ENCODE peak calls at places on chromosomes 1 and 21, in five cellular contexts. One of them, this sample, is unnamed. For H3K4me1 and H3K9me3, the result is how much of the 10 kb centered on the place peaks cover.

GRCh38 chr1:55716610-55717009 is 501.4 kb upstream of the USP24 start:
- DNase-seq in heart left ventricle: no peak
- DNase-seq in sigmoid colon: no peak
- DNase-seq in uterus: no peak
- DNase-seq in esophagus squamous epithelium: no peak
- DNase-seq in this sample: no peak

GRCh38 chr21:42340187-42340586 is 10.6 kb downstream of the TFF2 start:
- DNase-seq in esophagus squamous epithelium: no peak
- DNase-seq in heart left ventricle: no peak
- DNase-seq in sigmoid colon: peak
- DNase-seq in uterus: no peak
- DNase-seq in this sample: no peak

GRCh38 chr1:7046891-7047290 is 261.6 kb downstream of the CAMTA1 start:
- DNase-seq in heart left ventricle: no peak
- DNase-seq in sigmoid colon: no peak
- DNase-seq in uterus: no peak
- DNase-seq in esophagus squamous epithelium: no peak
- DNase-seq in this sample: no peak

GRCh38 chr21:9774347-9774746 is 747.0 kb upstream of the TPTE start:
- DNase-seq in sigmoid colon: no peak
- DNase-seq in uterus: no peak
- DNase-seq in heart left ventricle: no peak
- DNase-seq in esophagus squamous epithelium: no peak
- DNase-seq in this sample: no peak

GRCh38 chr1:64663654-64664053 is 81.2 kb upstream of the RAVER2 start:
- DNase-seq in uterus: no peak
- DNase-seq in sigmoid colon: no peak
- DNase-seq in esophagus squamous epithelium: no peak
- DNase-seq in heart left ventricle: no peak
- DNase-seq in this sample: no peak

GRCh38 chr21:18164933-18165332 is 79.7 kb upstream of the CHODL start:
- DNase-seq in sigmoid colon: no peak
- DNase-seq in heart left ventricle: no peak
- DNase-seq in uterus: no peak
- DNase-seq in esophagus squamous epithelium: no peak
- DNase-seq in this sample: no peak

GRCh38 chr1:85315789-85316188 is 39.4 kb upstream of the BCL10 start:
- DNase-seq in esophagus squamous epithelium: no peak
- DNase-seq in uterus: no peak
- DNase-seq in heart left ventricle: no peak
- DNase-seq in sigmoid colon: no peak
- DNase-seq in this sample: no peak

GRCh38 chr1:79161077-79161476 is 154.5 kb upstream of the ADGRL4 start:
- DNase-seq in uterus: no peak
- DNase-seq in sigmoid colon: no peak
- DNase-seq in heart left ventricle: no peak
- DNase-seq in esophagus squamous epithelium: no peak
- DNase-seq in this sample: no peak

GRCh38 chr1:34870395-34870794 is 10.8 kb upstream of the SMIM12 start:
- DNase-seq in esophagus squamous epithelium: no peak
- DNase-seq in uterus: no peak
- DNase-seq in sigmoid colon: no peak
- DNase-seq in heart left ventricle: no peak
- DNase-seq in this sample: no peak

DNA sequence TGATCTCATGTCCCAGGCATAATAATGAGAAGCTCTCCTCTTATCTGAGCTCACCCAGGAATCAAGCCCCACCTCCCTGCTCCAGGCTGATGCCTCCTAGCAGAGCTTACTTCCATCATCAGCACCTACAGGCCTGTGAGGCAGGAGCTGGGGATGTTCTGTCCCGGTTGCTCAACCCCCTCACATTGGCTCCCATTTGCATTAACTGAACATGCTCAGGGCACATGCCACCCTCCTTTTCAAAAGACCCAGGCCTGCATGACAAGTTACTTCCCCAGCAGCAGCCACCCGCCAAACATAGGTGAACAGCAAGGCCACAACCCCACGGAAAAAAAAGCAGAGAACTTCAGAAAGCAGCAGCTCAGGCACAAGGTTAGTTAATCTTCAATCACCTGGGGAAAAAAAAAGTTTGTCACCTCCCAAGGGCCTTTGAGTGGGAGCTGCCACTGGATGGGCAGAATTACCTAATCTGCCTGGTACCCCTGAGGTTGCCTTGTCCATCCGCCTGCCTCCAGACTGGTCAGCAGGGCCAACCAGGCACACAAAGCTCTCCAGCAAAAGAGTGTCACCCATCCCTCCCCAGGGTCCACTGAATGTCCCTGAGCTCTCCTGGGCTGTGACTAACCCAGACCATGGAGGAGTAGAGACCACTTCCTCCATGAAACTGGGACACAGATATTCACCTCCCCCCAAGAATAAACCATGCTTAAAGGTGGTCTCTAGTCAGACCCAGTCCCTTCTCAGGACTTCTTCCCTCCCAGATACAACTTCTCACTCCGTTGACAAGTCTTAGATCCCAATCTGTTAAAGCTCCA is 4.4 kb downstream of the KCNN3 start:
- DNase-seq in sigmoid colon: no peak
- DNase-seq in esophagus squamous epithelium: no peak
- DNase-seq in heart left ventricle: no peak
- DNase-seq in uterus: no peak
- DNase-seq in this sample: no peak
- TF ChIP-seq POLR2A in sigmoid colon: no peak
- TF ChIP-seq POLR2A in esophagus squamous epithelium: no peak
- TF ChIP-seq POLR2A in heart left ventricle: no peak
- TF ChIP-seq POLR2A in uterus: no peak
- TF ChIP-seq POLR2A in this sample: no peak

GRCh38 chr21:34132905-34133304 is 59.5 kb downstream of the MRPS6 start:
- DNase-seq in sigmoid colon: no peak
- DNase-seq in uterus: no peak
- DNase-seq in heart left ventricle: no peak
- DNase-seq in esophagus squamous epithelium: no peak
- DNase-seq in this sample: no peak

GRCh38 chr21:34133802-34134201 is 60.4 kb downstream of the MRPS6 start:
- DNase-seq in esophagus squamous epithelium: no peak
- DNase-seq in heart left ventricle: no peak
- DNase-seq in uterus: no peak
- DNase-seq in sigmoid colon: no peak
- DNase-seq in this sample: no peak

GRCh38 chr21:34133392-34133791 is 60.0 kb downstream of the MRPS6 start:
- DNase-seq in esophagus squamous epithelium: no peak
- DNase-seq in heart left ventricle: no peak
- DNase-seq in uterus: no peak
- DNase-seq in sigmoid colon: no peak
- DNase-seq in this sample: no peak

GRCh38 chr21:34131586-34131985 is 58.2 kb downstream of the MRPS6 start:
- DNase-seq in uterus: no peak
- DNase-seq in sigmoid colon: no peak
- DNase-seq in esophagus squamous epithelium: no peak
- DNase-seq in heart left ventricle: no peak
- DNase-seq in this sample: no peak

DNA sequence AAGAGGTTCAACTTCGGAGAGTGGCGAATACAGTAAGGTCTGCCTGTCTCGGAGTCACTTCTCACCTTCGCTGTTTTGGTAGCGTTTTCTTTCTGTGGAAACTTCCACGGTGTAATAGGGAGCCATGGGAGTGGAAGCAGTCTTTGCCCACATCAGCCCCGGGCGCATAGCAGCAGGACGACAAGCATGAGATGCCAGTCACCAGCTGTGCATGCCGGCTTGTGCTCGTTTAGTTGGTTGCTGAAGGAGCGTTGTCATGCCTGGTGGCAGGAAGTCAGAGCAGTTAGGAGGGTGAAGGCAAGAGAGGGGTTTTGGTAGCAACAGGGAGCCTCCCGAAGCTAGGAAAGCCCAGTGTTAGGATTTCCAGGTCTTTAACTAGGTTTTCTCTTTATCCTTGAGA is 58.8 kb downstream of the MRPS6 start:
- DNase-seq in uterus: no peak
- DNase-seq in esophagus squamous epithelium: no peak
- DNase-seq in heart left ventricle: no peak
- DNase-seq in sigmoid colon: no peak
- DNase-seq in this sample: no peak
- H3K4me1 ChIP-seq in uterus: under half
- H3K4me1 ChIP-seq in esophagus squamous epithelium: under half
- H3K4me1 ChIP-seq in heart left ventricle: half or more
- H3K4me1 ChIP-seq in sigmoid colon: half or more
- H3K4me1 ChIP-seq in this sample: under half

GRCh38 chr1:2807036-2807435 is 5.5 kb upstream of the TTC34 start:
- DNase-seq in uterus: no peak
- DNase-seq in sigmoid colon: no peak
- DNase-seq in heart left ventricle: peak
- DNase-seq in esophagus squamous epithelium: no peak
- DNase-seq in this sample: no peak
- H3K9me3 ChIP-seq in uterus: under half
- H3K9me3 ChIP-seq in sigmoid colon: under half
- H3K9me3 ChIP-seq in heart left ventricle: under half
- H3K9me3 ChIP-seq in esophagus squamous epithelium: under half
- H3K9me3 ChIP-seq in this sample: under half

GRCh38 chr1:166167395-166167922 is 658 bp upstream of the FAM78B start:
- DNase-seq in uterus: no peak
- DNase-seq in sigmoid colon: no peak
- DNase-seq in esophagus squamous epithelium: no peak
- DNase-seq in heart left ventricle: no peak
- DNase-seq in this sample: no peak
- TF ChIP-seq POLR2A in uterus: no peak
- TF ChIP-seq POLR2A in sigmoid colon: no peak
- TF ChIP-seq POLR2A in esophagus squamous epithelium: no peak
- TF ChIP-seq POLR2A in heart left ventricle: no peak
- TF ChIP-seq POLR2A in this sample: no peak

GRCh38 chr21:37372127-37372731 is 5.7 kb downstream of the DYRK1A start:
- DNase-seq in esophagus squamous epithelium: no peak
- DNase-seq in heart left ventricle: no peak
- DNase-seq in sigmoid colon: no peak
- DNase-seq in uterus: no peak
- DNase-seq in this sample: no peak
- H3K4me1 ChIP-seq in esophagus squamous epithelium: under half
- H3K4me1 ChIP-seq in heart left ventricle: half or more
- H3K4me1 ChIP-seq in sigmoid colon: half or more
- H3K4me1 ChIP-seq in uterus: under half
- H3K4me1 ChIP-seq in this sample: half or more

GRCh38 chr1:4974981-4975685 is 320.7 kb downstream of the AJAP1 start:
- DNase-seq in sigmoid colon: no peak
- DNase-seq in esophagus squamous epithelium: no peak
- DNase-seq in heart left ventricle: no peak
- DNase-seq in uterus: no peak
- DNase-seq in this sample: no peak

GRCh38 chr1:4977701-4978100 is 323.3 kb downstream of the AJAP1 start:
- DNase-seq in heart left ventricle: no peak
- DNase-seq in uterus: no peak
- DNase-seq in sigmoid colon: peak
- DNase-seq in esophagus squamous epithelium: no peak
- DNase-seq in this sample: no peak

GRCh38 chr1:4976859-4977440 is 322.5 kb downstream of the AJAP1 start:
- DNase-seq in esophagus squamous epithelium: no peak
- DNase-seq in heart left ventricle: no peak
- DNase-seq in uterus: no peak
- DNase-seq in sigmoid colon: peak
- DNase-seq in this sample: peak

GRCh38 chr1:4973341-4973740 is 318.9 kb downstream of the AJAP1 start:
- DNase-seq in sigmoid colon: peak
- DNase-seq in uterus: no peak
- DNase-seq in heart left ventricle: no peak
- DNase-seq in esophagus squamous epithelium: no peak
- DNase-seq in this sample: no peak

DNA sequence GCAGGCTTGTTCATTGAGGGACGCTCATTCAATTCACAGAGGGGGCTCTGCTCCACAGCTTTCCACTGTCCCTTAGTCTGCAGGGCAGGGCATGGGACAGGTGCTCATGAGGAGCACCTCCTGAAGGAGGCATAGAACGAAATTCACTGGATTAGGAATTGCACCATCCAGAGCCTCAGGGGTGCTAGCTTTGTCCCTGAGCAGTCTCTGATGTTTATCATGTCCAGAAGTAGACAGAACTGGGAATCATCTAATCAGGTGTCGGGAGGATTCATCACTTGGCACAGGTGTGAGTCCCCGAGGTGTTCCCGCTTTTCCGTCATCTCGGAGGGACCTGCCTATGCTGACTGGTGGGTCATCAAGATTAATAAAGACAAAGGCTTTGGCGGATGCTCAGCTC is 321.4 kb downstream of the AJAP1 start:
- DNase-seq in uterus: no peak
- DNase-seq in esophagus squamous epithelium: no peak
- DNase-seq in sigmoid colon: peak
- DNase-seq in heart left ventricle: no peak
- DNase-seq in this sample: no peak
- H3K9me3 ChIP-seq in uterus: under half
- H3K9me3 ChIP-seq in esophagus squamous epithelium: under half
- H3K9me3 ChIP-seq in sigmoid colon: under half
- H3K9me3 ChIP-seq in heart left ventricle: under half
- H3K9me3 ChIP-seq in this sample: under half

This sample was measured in upper lobe of left lung.